ENCODE peak calls at places on chromosomes 13 and 19, in nine cellular contexts. One of them, this sample, is unnamed.

GRCh38 chr13:21328201-21328600 is 130.9 kb downstream of the ZDHHC20 start:
- DNase-seq in activated CD4-positive, alpha-beta T cell treated with anti-CD3 and anti-CD28 coated beads, Interleukin-2, amount 50 U/mL, for 1 hour: no peak
- DNase-seq in stimulated activated CD4-positive, alpha-beta T cell treated with anti-CD3 and anti-CD28 coated beads, Interleukin-1b, Interleukin-23, amount 100 ng/mL, for 1 hour: no peak
- DNase-seq in NCI-H226: no peak
- DNase-seq in OCI-LY7: no peak
- DNase-seq in HS-5: no peak
- DNase-seq in 8988T: no peak
- DNase-seq in stimulated activated CD8-positive, alpha-beta memory T cell treated with anti-CD3 and anti-CD28 coated beads, Interleukin-7, amount 100 ng/mL, for 4 hours: no peak
- DNase-seq in Peyer's patch: no peak
- DNase-seq in this sample: no peak

GRCh38 chr19:28020631-28021315 is 1192.2 kb downstream of the UQCRFS1 start:
- DNase-seq in activated CD4-positive, alpha-beta T cell treated with anti-CD3 and anti-CD28 coated beads, Interleukin-2, amount 50 U/mL, for 1 hour: no peak
- DNase-seq in stimulated activated CD4-positive, alpha-beta T cell treated with anti-CD3 and anti-CD28 coated beads, Interleukin-1b, Interleukin-23, amount 100 ng/mL, for 1 hour: no peak
- DNase-seq in NCI-H226: no peak
- DNase-seq in OCI-LY7: no peak
- DNase-seq in HS-5: no peak
- DNase-seq in 8988T: no peak
- DNase-seq in stimulated activated CD8-positive, alpha-beta memory T cell treated with anti-CD3 and anti-CD28 coated beads, Interleukin-7, amount 100 ng/mL, for 4 hours: no peak
- DNase-seq in Peyer's patch: no peak
- DNase-seq in this sample: no peak

GRCh38 chr13:32334676-32335075 is 19.4 kb downstream of the BRCA2 start:
- DNase-seq in activated CD4-positive, alpha-beta T cell treated with anti-CD3 and anti-CD28 coated beads, Interleukin-2, amount 50 U/mL, for 1 hour: no peak
- DNase-seq in stimulated activated CD4-positive, alpha-beta T cell treated with anti-CD3 and anti-CD28 coated beads, Interleukin-1b, Interleukin-23, amount 100 ng/mL, for 1 hour: no peak
- DNase-seq in NCI-H226: no peak
- DNase-seq in OCI-LY7: no peak
- DNase-seq in HS-5: no peak
- DNase-seq in 8988T: no peak
- DNase-seq in stimulated activated CD8-positive, alpha-beta memory T cell treated with anti-CD3 and anti-CD28 coated beads, Interleukin-7, amount 100 ng/mL, for 4 hours: no peak
- DNase-seq in Peyer's patch: no peak
- DNase-seq in this sample: no peak

GRCh38 chr13:75803175-75803611 is 167.1 kb downstream of the LMO7 start:
- DNase-seq in activated CD4-positive, alpha-beta T cell treated with anti-CD3 and anti-CD28 coated beads, Interleukin-2, amount 50 U/mL, for 1 hour: peak
- DNase-seq in stimulated activated CD4-positive, alpha-beta T cell treated with anti-CD3 and anti-CD28 coated beads, Interleukin-1b, Interleukin-23, amount 100 ng/mL, for 1 hour: no peak
- DNase-seq in NCI-H226: no peak
- DNase-seq in OCI-LY7: peak
- DNase-seq in HS-5: no peak
- DNase-seq in 8988T: no peak
- DNase-seq in stimulated activated CD8-positive, alpha-beta memory T cell treated with anti-CD3 and anti-CD28 coated beads, Interleukin-7, amount 100 ng/mL, for 4 hours: no peak
- DNase-seq in Peyer's patch: no peak
- DNase-seq in this sample: no peak

GRCh38 chr19:13463296-13463695 is 43.0 kb downstream of the CACNA1A start:
- DNase-seq in activated CD4-positive, alpha-beta T cell treated with anti-CD3 and anti-CD28 coated beads, Interleukin-2, amount 50 U/mL, for 1 hour: no peak
- DNase-seq in stimulated activated CD4-positive, alpha-beta T cell treated with anti-CD3 and anti-CD28 coated beads, Interleukin-1b, Interleukin-23, amount 100 ng/mL, for 1 hour: no peak
- DNase-seq in NCI-H226: peak
- DNase-seq in OCI-LY7: peak
- DNase-seq in HS-5: no peak
- DNase-seq in 8988T: no peak
- DNase-seq in stimulated activated CD8-positive, alpha-beta memory T cell treated with anti-CD3 and anti-CD28 coated beads, Interleukin-7, amount 100 ng/mL, for 4 hours: no peak
- DNase-seq in Peyer's patch: no peak
- DNase-seq in this sample: no peak

GRCh38 chr13:78621086-78621485 is 17.7 kb upstream of the POU4F1 start:
- DNase-seq in activated CD4-positive, alpha-beta T cell treated with anti-CD3 and anti-CD28 coated beads, Interleukin-2, amount 50 U/mL, for 1 hour: no peak
- DNase-seq in stimulated activated CD4-positive, alpha-beta T cell treated with anti-CD3 and anti-CD28 coated beads, Interleukin-1b, Interleukin-23, amount 100 ng/mL, for 1 hour: no peak
- DNase-seq in NCI-H226: no peak
- DNase-seq in OCI-LY7: no peak
- DNase-seq in HS-5: no peak
- DNase-seq in 8988T: no peak
- DNase-seq in stimulated activated CD8-positive, alpha-beta memory T cell treated with anti-CD3 and anti-CD28 coated beads, Interleukin-7, amount 100 ng/mL, for 4 hours: no peak
- DNase-seq in Peyer's patch: no peak
- DNase-seq in this sample: no peak

GRCh38 chr19:56094449-56094848 is 26.6 kb downstream of the ZNF787 start:
- DNase-seq in activated CD4-positive, alpha-beta T cell treated with anti-CD3 and anti-CD28 coated beads, Interleukin-2, amount 50 U/mL, for 1 hour: no peak
- DNase-seq in stimulated activated CD4-positive, alpha-beta T cell treated with anti-CD3 and anti-CD28 coated beads, Interleukin-1b, Interleukin-23, amount 100 ng/mL, for 1 hour: no peak
- DNase-seq in NCI-H226: no peak
- DNase-seq in OCI-LY7: no peak
- DNase-seq in HS-5: no peak
- DNase-seq in 8988T: no peak
- DNase-seq in stimulated activated CD8-positive, alpha-beta memory T cell treated with anti-CD3 and anti-CD28 coated beads, Interleukin-7, amount 100 ng/mL, for 4 hours: no peak
- DNase-seq in Peyer's patch: no peak
- DNase-seq in this sample: no peak

GRCh38 chr19:43626838-43627237 is 7.4 kb upstream of the ZNF428 start:
- DNase-seq in activated CD4-positive, alpha-beta T cell treated with anti-CD3 and anti-CD28 coated beads, Interleukin-2, amount 50 U/mL, for 1 hour: no peak
- DNase-seq in stimulated activated CD4-positive, alpha-beta T cell treated with anti-CD3 and anti-CD28 coated beads, Interleukin-1b, Interleukin-23, amount 100 ng/mL, for 1 hour: no peak
- DNase-seq in NCI-H226: no peak
- DNase-seq in OCI-LY7: no peak
- DNase-seq in HS-5: no peak
- DNase-seq in 8988T: no peak
- DNase-seq in stimulated activated CD8-positive, alpha-beta memory T cell treated with anti-CD3 and anti-CD28 coated beads, Interleukin-7, amount 100 ng/mL, for 4 hours: no peak
- DNase-seq in Peyer's patch: no peak
- DNase-seq in this sample: no peak

GRCh38 chr13:95301135-95301946 is at the start of gene ABCC4:
- DNase-seq in activated CD4-positive, alpha-beta T cell treated with anti-CD3 and anti-CD28 coated beads, Interleukin-2, amount 50 U/mL, for 1 hour: peak
- DNase-seq in stimulated activated CD4-positive, alpha-beta T cell treated with anti-CD3 and anti-CD28 coated beads, Interleukin-1b, Interleukin-23, amount 100 ng/mL, for 1 hour: peak
- DNase-seq in NCI-H226: peak
- DNase-seq in OCI-LY7: peak
- DNase-seq in HS-5: no peak
- DNase-seq in 8988T: peak
- DNase-seq in stimulated activated CD8-positive, alpha-beta memory T cell treated with anti-CD3 and anti-CD28 coated beads, Interleukin-7, amount 100 ng/mL, for 4 hours: peak
- DNase-seq in Peyer's patch: peak
- DNase-seq in this sample: peak

GRCh38 chr13:21971662-21972635 is 301.1 kb downstream of the FGF9 start:
- DNase-seq in activated CD4-positive, alpha-beta T cell treated with anti-CD3 and anti-CD28 coated beads, Interleukin-2, amount 50 U/mL, for 1 hour: no peak
- DNase-seq in stimulated activated CD4-positive, alpha-beta T cell treated with anti-CD3 and anti-CD28 coated beads, Interleukin-1b, Interleukin-23, amount 100 ng/mL, for 1 hour: no peak
- DNase-seq in NCI-H226: no peak
- DNase-seq in OCI-LY7: no peak
- DNase-seq in HS-5: no peak
- DNase-seq in 8988T: no peak
- DNase-seq in stimulated activated CD8-positive, alpha-beta memory T cell treated with anti-CD3 and anti-CD28 coated beads, Interleukin-7, amount 100 ng/mL, for 4 hours: no peak
- DNase-seq in Peyer's patch: no peak
- DNase-seq in this sample: no peak

GRCh38 chr13:28459911-28460310 is 35.0 kb downstream of the FLT1 start:
- DNase-seq in activated CD4-positive, alpha-beta T cell treated with anti-CD3 and anti-CD28 coated beads, Interleukin-2, amount 50 U/mL, for 1 hour: no peak
- DNase-seq in stimulated activated CD4-positive, alpha-beta T cell treated with anti-CD3 and anti-CD28 coated beads, Interleukin-1b, Interleukin-23, amount 100 ng/mL, for 1 hour: no peak
- DNase-seq in NCI-H226: no peak
- DNase-seq in OCI-LY7: no peak
- DNase-seq in HS-5: no peak
- DNase-seq in 8988T: no peak
- DNase-seq in stimulated activated CD8-positive, alpha-beta memory T cell treated with anti-CD3 and anti-CD28 coated beads, Interleukin-7, amount 100 ng/mL, for 4 hours: no peak
- DNase-seq in Peyer's patch: no peak
- DNase-seq in this sample: no peak

GRCh38 chr13:112804374-112804773 is 114.5 kb downstream of the ATP11A start:
- DNase-seq in activated CD4-positive, alpha-beta T cell treated with anti-CD3 and anti-CD28 coated beads, Interleukin-2, amount 50 U/mL, for 1 hour: no peak
- DNase-seq in stimulated activated CD4-positive, alpha-beta T cell treated with anti-CD3 and anti-CD28 coated beads, Interleukin-1b, Interleukin-23, amount 100 ng/mL, for 1 hour: no peak
- DNase-seq in NCI-H226: no peak
- DNase-seq in OCI-LY7: no peak
- DNase-seq in HS-5: no peak
- DNase-seq in 8988T: no peak
- DNase-seq in stimulated activated CD8-positive, alpha-beta memory T cell treated with anti-CD3 and anti-CD28 coated beads, Interleukin-7, amount 100 ng/mL, for 4 hours: no peak
- DNase-seq in Peyer's patch: no peak
- DNase-seq in this sample: no peak

GRCh38 chr13:33383724-33384577 is 98.4 kb upstream of the STARD13 start:
- DNase-seq in activated CD4-positive, alpha-beta T cell treated with anti-CD3 and anti-CD28 coated beads, Interleukin-2, amount 50 U/mL, for 1 hour: no peak
- DNase-seq in stimulated activated CD4-positive, alpha-beta T cell treated with anti-CD3 and anti-CD28 coated beads, Interleukin-1b, Interleukin-23, amount 100 ng/mL, for 1 hour: no peak
- DNase-seq in NCI-H226: no peak
- DNase-seq in OCI-LY7: no peak
- DNase-seq in HS-5: no peak
- DNase-seq in 8988T: no peak
- DNase-seq in stimulated activated CD8-positive, alpha-beta memory T cell treated with anti-CD3 and anti-CD28 coated beads, Interleukin-7, amount 100 ng/mL, for 4 hours: no peak
- DNase-seq in Peyer's patch: no peak
- DNase-seq in this sample: no peak

This sample was measured in LoVo.